ENCODE peak calls at places on chromosome 2, in seven cellular contexts. One of them, this sample, is unnamed.
A peak's percentile ranks its signal among the peaks of the same experiment; 100 is the strongest.

GRCh38 chr2:71888741-71889445 is 258.8 kb downstream of the CYP26B1 start:
- DNase-seq in transverse colon: no peak
- DNase-seq in iris pigment epithelial cell: no peak
- DNase-seq in activated naive CD4-positive, alpha-beta T cell treated with anti-CD3 and anti-CD28 coated beads, Interleukin-2, amount 10 ng/mL, durations not matched to agents 7 days and 5 days: no peak
- DNase-seq in iPS-NIHi11: no peak
- DNase-seq in ELR: peak; percentile 47
- DNase-seq in lower leg skin: peak; percentile 76
- DNase-seq in this sample: no peak

GRCh38 chr2:23828986-23829385 is 97.9 kb downstream of the ATAD2B start:
- DNase-seq in activated naive CD4-positive, alpha-beta T cell treated with anti-CD3 and anti-CD28 coated beads, Interleukin-2, amount 10 ng/mL, durations not matched to agents 7 days and 5 days: no peak
- DNase-seq in iPS-NIHi11: no peak
- DNase-seq in transverse colon: no peak
- DNase-seq in ELR: no peak
- DNase-seq in iris pigment epithelial cell: peak; percentile 67
- DNase-seq in lower leg skin: no peak
- DNase-seq in this sample: no peak

GRCh38 chr2:140508756-140509155 is 1622.1 kb downstream of the LRP1B start:
- DNase-seq in activated naive CD4-positive, alpha-beta T cell treated with anti-CD3 and anti-CD28 coated beads, Interleukin-2, amount 10 ng/mL, durations not matched to agents 7 days and 5 days: no peak
- DNase-seq in ELR: no peak
- DNase-seq in lower leg skin: no peak
- DNase-seq in transverse colon: no peak
- DNase-seq in iris pigment epithelial cell: no peak
- DNase-seq in iPS-NIHi11: no peak
- DNase-seq in this sample: no peak

GRCh38 chr2:12083081-12083569 is 336.7 kb downstream of the LPIN1 start:
- DNase-seq in lower leg skin: no peak
- DNase-seq in ELR: no peak
- DNase-seq in iris pigment epithelial cell: no peak
- DNase-seq in iPS-NIHi11: peak; percentile 56
- DNase-seq in activated naive CD4-positive, alpha-beta T cell treated with anti-CD3 and anti-CD28 coated beads, Interleukin-2, amount 10 ng/mL, durations not matched to agents 7 days and 5 days: no peak
- DNase-seq in transverse colon: no peak
- DNase-seq in this sample: no peak

GRCh38 chr2:169324581-169325260 is 37.6 kb downstream of the LRP2 start:
- DNase-seq in activated naive CD4-positive, alpha-beta T cell treated with anti-CD3 and anti-CD28 coated beads, Interleukin-2, amount 10 ng/mL, durations not matched to agents 7 days and 5 days: no peak
- DNase-seq in transverse colon: no peak
- DNase-seq in ELR: peak; percentile 4
- DNase-seq in iPS-NIHi11: no peak
- DNase-seq in lower leg skin: no peak
- DNase-seq in iris pigment epithelial cell: no peak
- DNase-seq in this sample: no peak

GRCh38 chr2:150075831-150076230 is 411.6 kb downstream of the RND3 start:
- DNase-seq in ELR: peak; percentile 95
- DNase-seq in iris pigment epithelial cell: peak; percentile 83
- DNase-seq in activated naive CD4-positive, alpha-beta T cell treated with anti-CD3 and anti-CD28 coated beads, Interleukin-2, amount 10 ng/mL, durations not matched to agents 7 days and 5 days: no peak
- DNase-seq in lower leg skin: no peak
- DNase-seq in iPS-NIHi11: no peak
- DNase-seq in transverse colon: no peak
- DNase-seq in this sample: no peak

GRCh38 chr2:120225549-120226065 is 2.4 kb upstream of the TMEM185B start:
- DNase-seq in lower leg skin: no peak
- DNase-seq in transverse colon: no peak
- DNase-seq in ELR: no peak
- DNase-seq in iPS-NIHi11: no peak
- DNase-seq in iris pigment epithelial cell: no peak
- DNase-seq in activated naive CD4-positive, alpha-beta T cell treated with anti-CD3 and anti-CD28 coated beads, Interleukin-2, amount 10 ng/mL, durations not matched to agents 7 days and 5 days: no peak
- DNase-seq in this sample: no peak

GRCh38 chr2:27133195-27133875 is 1.1 kb downstream of the PREB start:
- DNase-seq in transverse colon: no peak
- DNase-seq in ELR: peak; percentile 19
- DNase-seq in iPS-NIHi11: no peak
- DNase-seq in activated naive CD4-positive, alpha-beta T cell treated with anti-CD3 and anti-CD28 coated beads, Interleukin-2, amount 10 ng/mL, durations not matched to agents 7 days and 5 days: peak; percentile 43
- DNase-seq in iris pigment epithelial cell: no peak
- DNase-seq in lower leg skin: no peak
- DNase-seq in this sample: no peak

GRCh38 chr2:9210030-9210429 is 3.4 kb downstream of the ASAP2 start:
- DNase-seq in iris pigment epithelial cell: no peak
- DNase-seq in lower leg skin: no peak
- DNase-seq in activated naive CD4-positive, alpha-beta T cell treated with anti-CD3 and anti-CD28 coated beads, Interleukin-2, amount 10 ng/mL, durations not matched to agents 7 days and 5 days: no peak
- DNase-seq in transverse colon: no peak
- DNase-seq in iPS-NIHi11: no peak
- DNase-seq in ELR: no peak
- DNase-seq in this sample: no peak

GRCh38 chr2:136242687-136243277 is 124.8 kb upstream of the CXCR4 start:
- DNase-seq in ELR: peak; percentile 59
- DNase-seq in activated naive CD4-positive, alpha-beta T cell treated with anti-CD3 and anti-CD28 coated beads, Interleukin-2, amount 10 ng/mL, durations not matched to agents 7 days and 5 days: peak; percentile 52
- DNase-seq in iris pigment epithelial cell: peak; percentile 21
- DNase-seq in iPS-NIHi11: no peak
- DNase-seq in transverse colon: peak; percentile 32
- DNase-seq in lower leg skin: no peak
- DNase-seq in this sample: no peak

GRCh38 chr2:10665833-10666232 is 23.9 kb downstream of the NOL10 start:
- DNase-seq in iPS-NIHi11: no peak
- DNase-seq in transverse colon: no peak
- DNase-seq in iris pigment epithelial cell: no peak
- DNase-seq in ELR: no peak
- DNase-seq in lower leg skin: no peak
- DNase-seq in activated naive CD4-positive, alpha-beta T cell treated with anti-CD3 and anti-CD28 coated beads, Interleukin-2, amount 10 ng/mL, durations not matched to agents 7 days and 5 days: no peak
- DNase-seq in this sample: no peak